ENCODE peak calls at places on chromosomes 6 and 20, in five cellular contexts. L is left ventricle myocardium inferior, H is Panc1, K is HepG2, X is body of pancreas. G is an unnamed sample.

GRCh38 chr6:16436550-16436949 is 198.2 kb downstream of the GMPR start:
- DNase-seq in K (no peak), L (no peak), H (no peak), X (no peak), G (no peak)

GRCh38 chr6:154980273-154981070 is 14.6 kb upstream of the TIAM2 start:
- DNase-seq in H (no peak), L (no peak), X (no peak), K (no peak), G (no peak)

GRCh38 chr6:26272171-26272631 is 92.8 kb upstream of the BTN3A2 start:
- DNase-seq in X (no peak), H (no peak), L (peak; percentile 20), K (no peak), G (peak; percentile 69)

GRCh38 chr6:33183071-33183683 is 9.1 kb downstream of the COL11A2 start:
- DNase-seq in H (no peak), X (no peak), K (no peak), L (no peak), G (no peak)

GRCh38 chr6:7765575-7766325 is 39.9 kb downstream of the BMP6 start:
- DNase-seq in H (no peak), X (no peak), L (no peak), K (no peak), G (no peak)

GRCh38 chr20:34736106-34736505 is 32.0 kb downstream of the TP53INP2 start:
- DNase-seq in X (no peak), H (no peak), L (no peak), K (no peak), G (no peak)

GRCh38 chr6:170360476-170360875 is 53.9 kb downstream of the FAM120B start:
- DNase-seq in L (no peak), K (no peak), H (no peak), X (no peak), G (no peak)

GRCh38 chr6:167121471-167121870 is 1.4 kb upstream of the CCR6 start:
- DNase-seq in K (no peak), X (no peak), H (no peak), L (no peak), G (no peak)

GRCh38 chr6:157527471-157527907 is 146.5 kb downstream of the ZDHHC14 start:
- DNase-seq in L (no peak), K (no peak), H (no peak), X (peak; percentile 40), G (no peak)

GRCh38 chr6:4780360-4780812 is 4.2 kb downstream of the CDYL start:
- DNase-seq in X (peak; percentile 4), H (no peak), K (no peak), L (no peak), G (no peak)
- H3K4me3 ChIP-seq in X (no peak overlapping the region), H (no peak overlapping the region), K (no peak overlapping the region), L (no peak overlapping the region), G (no peak overlapping the region)

GRCh38 chr6:34696189-34696738 is 303 bp downstream of the ILRUN start:
- DNase-seq in L (peak; percentile 58), K (no peak), X (peak; percentile 58), H (no peak), G (peak; percentile 91)

GRCh38 chr6:34697904-34698557 is 1.5 kb upstream of the ILRUN start:
- DNase-seq in K (no peak), X (no peak), L (no peak), H (no peak), G (no peak)

GRCh38 chr6:34695729-34696188 is 808 bp downstream of the ILRUN start:
- DNase-seq in X (no peak), H (no peak), K (no peak), L (no peak), G (no peak)

GRCh38 chr6:34696739-34697543 is at the start of gene ILRUN:
- DNase-seq in K (peak; percentile 86), X (peak; percentile 96), H (peak; percentile 54), L (peak; percentile 97), G (peak; percentile 98)

GRCh38 chr6:34697544-34697836 is 923 bp upstream of the ILRUN start:
- DNase-seq in K (no peak), L (no peak), X (no peak), H (no peak), G (no peak)
- H3K27ac ChIP-seq in K (peak overlapping the region; percentile 58), L (peak overlapping the region; percentile 97), X (peak overlapping the region; percentile 98), H (peak overlapping the region; percentile 88), G (no peak overlapping the region)

DNA sequence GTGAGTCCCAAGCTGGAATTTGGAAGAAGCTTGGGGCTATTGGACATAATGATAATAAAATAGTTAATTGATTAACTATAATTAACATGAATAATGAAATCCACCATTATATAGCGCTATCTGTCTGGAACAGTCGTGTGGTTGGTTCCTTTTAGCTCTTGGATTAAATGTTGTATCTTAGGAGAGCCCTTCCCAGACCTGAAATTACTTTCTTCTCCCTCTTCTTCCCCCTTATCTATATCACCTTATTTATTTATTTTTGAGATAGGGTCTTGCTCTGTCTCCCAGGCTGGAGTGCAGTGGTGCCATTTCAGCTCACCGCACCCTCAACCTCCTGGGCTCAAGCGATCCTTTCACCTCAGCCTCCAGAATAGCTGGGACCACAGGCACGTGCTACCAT is 64.6 kb downstream of the NCOA3 start:
- DNase-seq in K (no peak), X (no peak), H (no peak), L (no peak), G (no peak)
- H3K4me1 ChIP-seq in K (peaks cover 52% of the 10 kb centered on the region), X (peaks cover 23% of the 10 kb centered on the region), H (peaks cover 20% of the 10 kb centered on the region), L (peaks cover 72% of the 10 kb centered on the region), G (peaks cover 10% of the 10 kb centered on the region)

DNA sequence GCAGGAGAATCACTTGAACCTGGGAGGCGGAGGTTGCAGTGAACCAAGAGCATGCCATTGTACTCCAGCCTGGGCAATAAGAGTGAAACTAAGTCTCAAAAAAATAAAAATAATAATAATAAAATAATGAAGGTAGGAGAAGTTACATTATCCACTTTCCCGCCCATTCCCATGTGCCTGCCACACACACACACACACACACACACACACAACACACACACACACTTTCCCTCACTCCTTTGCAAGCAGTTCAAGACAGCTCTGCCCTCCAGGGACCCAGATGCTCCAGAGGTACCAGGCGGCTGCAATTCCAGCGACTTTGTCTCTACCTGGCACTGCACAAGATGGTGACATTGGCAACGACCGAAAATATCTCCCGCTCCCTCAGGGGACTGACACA is 224.8 kb upstream of the JARID2 start:
- DNase-seq in X (no peak), H (no peak), L (no peak), K (no peak), G (no peak)
- H3K4me3 ChIP-seq in X (no peak overlapping the region), H (no peak overlapping the region), L (no peak overlapping the region), K (no peak overlapping the region), G (no peak overlapping the region)

DNA sequence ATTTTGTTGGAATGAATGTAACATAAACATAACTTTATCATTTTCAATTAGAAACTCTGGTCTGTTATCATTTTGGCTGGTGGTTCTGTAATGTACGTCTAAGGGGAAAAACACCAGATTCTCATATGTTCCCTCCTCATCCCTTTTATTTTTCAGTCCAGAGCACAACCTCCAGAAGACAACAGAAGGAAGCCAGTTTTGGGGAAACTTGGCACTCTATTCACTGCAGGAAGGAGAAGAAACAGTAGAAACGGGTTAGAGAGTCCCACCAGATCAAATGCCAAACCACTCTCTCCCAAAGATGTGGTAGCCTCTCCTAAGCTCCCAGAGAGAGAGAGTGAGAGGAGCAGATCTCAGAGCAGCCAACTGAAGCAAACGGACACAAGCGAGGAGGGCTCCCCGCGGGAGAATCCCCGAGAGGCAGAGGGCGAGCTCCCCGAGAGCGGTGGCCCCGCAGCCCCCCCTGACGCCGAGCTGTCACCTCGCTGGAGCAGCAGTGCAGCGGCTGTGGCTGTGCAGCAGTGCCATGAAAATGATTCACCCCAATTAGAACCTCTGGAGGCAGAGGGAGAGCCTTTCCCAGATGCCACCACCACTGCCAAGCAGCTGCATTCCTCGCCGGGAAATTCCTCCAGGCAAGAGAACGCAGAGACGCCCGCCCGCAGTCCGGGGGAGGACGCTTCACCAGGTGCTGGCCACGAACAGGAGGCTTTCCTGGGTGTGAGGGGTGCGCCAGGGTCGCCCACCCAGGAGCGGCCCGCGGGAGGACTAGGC is 117.8 kb downstream of the RTN4IP1 start:
- DNase-seq in K (peak; percentile 18), L (no peak), H (no peak), X (peak; percentile 47), G (peak; percentile 49)
- H3K27ac ChIP-seq in K (peak overlapping the region; percentile 84), L (peak overlapping the region; percentile 71), H (peak overlapping the region; percentile 97), X (peak overlapping the region; percentile 95), G (peak overlapping the region; percentile 94)

GRCh38 chr20:43095034-43095433 is 94.7 kb downstream of the PTPRT start:
- DNase-seq in K (no peak), L (no peak), X (no peak), H (no peak), G (no peak)
- H3K4me1 ChIP-seq in K (no peaks in the 10 kb centered on the region), L (no peaks in the 10 kb centered on the region), X (no peaks in the 10 kb centered on the region), H (no peaks in the 10 kb centered on the region), G (no peaks in the 10 kb centered on the region)

GRCh38 chr6:158536891-158537798 is 22.7 kb upstream of the TMEM181 start:
- DNase-seq in K (peak; percentile 56), X (peak; percentile 62), L (no peak), H (no peak), G (peak; percentile 49)
- H3K4me3 ChIP-seq in K (peak overlapping the region; percentile 86), X (peak overlapping the region; percentile 43), L (peak overlapping the region; percentile 72), H (peak overlapping the region; percentile 56), G (peak overlapping the region; percentile 58)

GRCh38 chr20:10647471-10647870 is 26.3 kb downstream of the JAG1 start:
- DNase-seq in K (peak; percentile 56), X (no peak), L (no peak), H (no peak), G (no peak)
- H3K27ac ChIP-seq in K (no peak overlapping the region), X (no peak overlapping the region), L (peak overlapping the region; percentile 71), H (no peak overlapping the region), G (no peak overlapping the region)